ENCODE peak calls at places on chromosomes 4 and X, in five cellular contexts. One of them, this sample, is unnamed.

GRCh38 chr4:153427363-153428071 is 38.6 kb upstream of the TMEM131L start:
- DNase-seq in psoas muscle: no peak
- DNase-seq in ovary: no peak
- DNase-seq in thoracic aorta: no peak
- DNase-seq in tibial nerve: no peak
- DNase-seq in this sample: no peak

GRCh38 chr4:37685726-37686372 is 327 bp downstream of the RELL1 start:
- DNase-seq in ovary: peak; percentile 58
- DNase-seq in psoas muscle: peak; percentile 71
- DNase-seq in thoracic aorta: no peak
- DNase-seq in tibial nerve: peak; percentile 34
- DNase-seq in this sample: peak; percentile 53

GRCh38 chrX:63713510-63713909 is 71.5 kb downstream of the ARHGEF9 start:
- DNase-seq in psoas muscle: no peak
- DNase-seq in tibial nerve: no peak
- DNase-seq in ovary: no peak
- DNase-seq in thoracic aorta: no peak
- DNase-seq in this sample: no peak

GRCh38 chr4:73421708-73422457 is 14.1 kb upstream of the AFP start:
- DNase-seq in thoracic aorta: no peak
- DNase-seq in ovary: no peak
- DNase-seq in psoas muscle: no peak
- DNase-seq in tibial nerve: no peak
- DNase-seq in this sample: no peak

GRCh38 chrX:107207089-107207488 is 678 bp downstream of the DNAAF6 start:
- DNase-seq in tibial nerve: no peak
- DNase-seq in thoracic aorta: no peak
- DNase-seq in ovary: no peak
- DNase-seq in psoas muscle: no peak
- DNase-seq in this sample: no peak

GRCh38 chr4:145230726-145231125 is 50.3 kb upstream of the OTUD4 start:
- DNase-seq in thoracic aorta: no peak
- DNase-seq in tibial nerve: no peak
- DNase-seq in ovary: no peak
- DNase-seq in psoas muscle: no peak
- DNase-seq in this sample: no peak

GRCh38 chr4:151227731-151228130 is 49.2 kb upstream of the PRSS48 start:
- DNase-seq in psoas muscle: peak; percentile 59
- DNase-seq in tibial nerve: peak; percentile 66
- DNase-seq in ovary: peak; percentile 54
- DNase-seq in thoracic aorta: peak; percentile 15
- DNase-seq in this sample: no peak

GRCh38 chr4:156528216-156528615 is 443.4 kb downstream of the PDGFC start:
- DNase-seq in ovary: no peak
- DNase-seq in tibial nerve: no peak
- DNase-seq in thoracic aorta: no peak
- DNase-seq in psoas muscle: no peak
- DNase-seq in this sample: no peak

GRCh38 chrX:106415276-106415895 is 196.4 kb upstream of the RADX start:
- DNase-seq in psoas muscle: no peak
- DNase-seq in thoracic aorta: no peak
- DNase-seq in tibial nerve: no peak
- DNase-seq in ovary: no peak
- DNase-seq in this sample: peak; percentile 23

GRCh38 chrX:7435822-7436221 is 287.9 kb upstream of the PUDP start:
- DNase-seq in thoracic aorta: no peak
- DNase-seq in ovary: no peak
- DNase-seq in psoas muscle: no peak
- DNase-seq in tibial nerve: no peak
- DNase-seq in this sample: no peak

GRCh38 chr4:87865960-87866598 is 33.3 kb downstream of the MEPE start:
- DNase-seq in ovary: no peak
- DNase-seq in psoas muscle: no peak
- DNase-seq in tibial nerve: no peak
- DNase-seq in thoracic aorta: no peak
- DNase-seq in this sample: no peak

GRCh38 chr4:87862236-87862635 is 29.5 kb downstream of the MEPE start:
- DNase-seq in tibial nerve: no peak
- DNase-seq in psoas muscle: no peak
- DNase-seq in thoracic aorta: no peak
- DNase-seq in ovary: no peak
- DNase-seq in this sample: no peak

GRCh38 chr4:87864321-87864720 is 31.6 kb downstream of the MEPE start:
- DNase-seq in ovary: no peak
- DNase-seq in thoracic aorta: no peak
- DNase-seq in psoas muscle: no peak
- DNase-seq in tibial nerve: no peak
- DNase-seq in this sample: no peak

GRCh38 chr4:87863486-87863885 is 30.7 kb downstream of the MEPE start:
- DNase-seq in thoracic aorta: no peak
- DNase-seq in ovary: no peak
- DNase-seq in psoas muscle: no peak
- DNase-seq in tibial nerve: no peak
- DNase-seq in this sample: no peak

DNA sequence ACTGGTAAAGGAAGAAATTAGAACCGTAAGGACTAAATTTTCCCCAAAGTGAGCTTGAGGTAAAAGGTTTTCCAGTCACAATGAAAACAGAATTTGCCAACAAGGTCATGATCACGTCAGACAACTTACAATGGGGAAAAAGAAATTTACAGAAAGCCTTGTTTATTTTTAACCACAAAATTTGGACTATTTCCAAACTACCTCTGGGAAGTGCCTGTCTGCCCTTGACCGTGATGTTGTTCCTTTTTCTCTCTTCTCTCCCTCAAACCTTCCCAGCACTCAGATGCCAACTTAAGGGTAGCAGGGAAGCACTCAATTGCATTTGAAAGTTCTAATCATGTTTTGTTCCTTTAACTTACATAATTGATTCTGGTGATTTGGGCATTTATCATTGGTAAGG is 32.5 kb downstream of the MEPE start:
- DNase-seq in thoracic aorta: no peak
- DNase-seq in psoas muscle: no peak
- DNase-seq in ovary: no peak
- DNase-seq in tibial nerve: no peak
- DNase-seq in this sample: no peak
- H3K4me1 ChIP-seq in thoracic aorta: no peaks in the 10 kb centered on the region
- H3K4me1 ChIP-seq in psoas muscle: peaks cover 3% of the 10 kb centered on the region
- H3K4me1 ChIP-seq in ovary: no peaks in the 10 kb centered on the region
- H3K4me1 ChIP-seq in tibial nerve: no peaks in the 10 kb centered on the region
- H3K4me1 ChIP-seq in this sample: no peaks in the 10 kb centered on the region

GRCh38 chr4:177236889-177237288 is 72.8 kb upstream of the NEIL3 start:
- DNase-seq in psoas muscle: no peak
- DNase-seq in ovary: no peak
- DNase-seq in thoracic aorta: no peak
- DNase-seq in tibial nerve: no peak
- DNase-seq in this sample: no peak

GRCh38 chr4:177239475-177239874 is 70.2 kb upstream of the NEIL3 start:
- DNase-seq in ovary: no peak
- DNase-seq in psoas muscle: no peak
- DNase-seq in tibial nerve: no peak
- DNase-seq in thoracic aorta: no peak
- DNase-seq in this sample: no peak

GRCh38 chr4:177237291-177237690 is 72.4 kb upstream of the NEIL3 start:
- DNase-seq in tibial nerve: no peak
- DNase-seq in thoracic aorta: no peak
- DNase-seq in psoas muscle: no peak
- DNase-seq in ovary: no peak
- DNase-seq in this sample: no peak

GRCh38 chr4:177242651-177243296 is 66.9 kb upstream of the NEIL3 start:
- DNase-seq in psoas muscle: no peak
- DNase-seq in ovary: no peak
- DNase-seq in thoracic aorta: no peak
- DNase-seq in tibial nerve: no peak
- DNase-seq in this sample: no peak

GRCh38 chr4:177239878-177240277 is 69.8 kb upstream of the NEIL3 start:
- DNase-seq in psoas muscle: no peak
- DNase-seq in tibial nerve: no peak
- DNase-seq in ovary: no peak
- DNase-seq in thoracic aorta: no peak
- DNase-seq in this sample: no peak
- TF ChIP-seq CTCF in psoas muscle: no peak
- TF ChIP-seq CTCF in tibial nerve: no peak
- TF ChIP-seq CTCF in ovary: no peak
- TF ChIP-seq CTCF in thoracic aorta: no peak
- TF ChIP-seq CTCF in this sample: no peak

GRCh38 chrX:19344661-19345060 is 934 bp downstream of the PDHA1 start:
- DNase-seq in psoas muscle: no peak
- DNase-seq in tibial nerve: no peak
- DNase-seq in ovary: no peak
- DNase-seq in thoracic aorta: no peak
- DNase-seq in this sample: no peak
- H3K27ac ChIP-seq in psoas muscle: peak overlapping the region; percentile 85
- H3K27ac ChIP-seq in tibial nerve: peak overlapping the region; percentile 91
- H3K27ac ChIP-seq in ovary: no peak overlapping the region
- H3K27ac ChIP-seq in thoracic aorta: no peak overlapping the region
- H3K27ac ChIP-seq in this sample: peak overlapping the region; percentile 54

GRCh38 chrX:11760958-11761357 is 2.9 kb downstream of the MSL3 start:
- DNase-seq in psoas muscle: no peak
- DNase-seq in tibial nerve: no peak
- DNase-seq in thoracic aorta: no peak
- DNase-seq in ovary: no peak
- DNase-seq in this sample: no peak
- H3K4me1 ChIP-seq in psoas muscle: peaks cover 9% of the 10 kb centered on the region
- H3K4me1 ChIP-seq in tibial nerve: no peaks in the 10 kb centered on the region
- H3K4me1 ChIP-seq in thoracic aorta: no peaks in the 10 kb centered on the region
- H3K4me1 ChIP-seq in ovary: no peaks in the 10 kb centered on the region
- H3K4me1 ChIP-seq in this sample: no peaks in the 10 kb centered on the region

GRCh38 chrX:134776844-134777370 is 118.6 kb upstream of the PLAC1 start:
- DNase-seq in tibial nerve: no peak
- DNase-seq in thoracic aorta: no peak
- DNase-seq in psoas muscle: no peak
- DNase-seq in ovary: no peak
- DNase-seq in this sample: no peak

GRCh38 chrX:134780908-134781307 is 122.6 kb upstream of the PLAC1 start:
- DNase-seq in psoas muscle: no peak
- DNase-seq in tibial nerve: no peak
- DNase-seq in thoracic aorta: no peak
- DNase-seq in ovary: no peak
- DNase-seq in this sample: no peak

GRCh38 chrX:134782796-134783195 is 124.5 kb upstream of the PLAC1 start:
- DNase-seq in ovary: no peak
- DNase-seq in psoas muscle: no peak
- DNase-seq in thoracic aorta: no peak
- DNase-seq in tibial nerve: no peak
- DNase-seq in this sample: no peak
- TF ChIP-seq CTCF in ovary: no peak
- TF ChIP-seq CTCF in psoas muscle: peak; percentile 60
- TF ChIP-seq CTCF in thoracic aorta: peak; percentile 40
- TF ChIP-seq CTCF in tibial nerve: peak; percentile 17
- TF ChIP-seq CTCF in this sample: peak; percentile 40

GRCh38 chr4:168712316-168712855 is 215.5 kb downstream of the PALLD start:
- DNase-seq in psoas muscle: no peak
- DNase-seq in ovary: no peak
- DNase-seq in thoracic aorta: no peak
- DNase-seq in tibial nerve: no peak
- DNase-seq in this sample: no peak
- H3K27ac ChIP-seq in psoas muscle: peak overlapping the region; percentile 38
- H3K27ac ChIP-seq in ovary: no peak overlapping the region
- H3K27ac ChIP-seq in thoracic aorta: peak overlapping the region; percentile 90
- H3K27ac ChIP-seq in tibial nerve: peak overlapping the region; percentile 50
- H3K27ac ChIP-seq in this sample: no peak overlapping the region

DNA sequence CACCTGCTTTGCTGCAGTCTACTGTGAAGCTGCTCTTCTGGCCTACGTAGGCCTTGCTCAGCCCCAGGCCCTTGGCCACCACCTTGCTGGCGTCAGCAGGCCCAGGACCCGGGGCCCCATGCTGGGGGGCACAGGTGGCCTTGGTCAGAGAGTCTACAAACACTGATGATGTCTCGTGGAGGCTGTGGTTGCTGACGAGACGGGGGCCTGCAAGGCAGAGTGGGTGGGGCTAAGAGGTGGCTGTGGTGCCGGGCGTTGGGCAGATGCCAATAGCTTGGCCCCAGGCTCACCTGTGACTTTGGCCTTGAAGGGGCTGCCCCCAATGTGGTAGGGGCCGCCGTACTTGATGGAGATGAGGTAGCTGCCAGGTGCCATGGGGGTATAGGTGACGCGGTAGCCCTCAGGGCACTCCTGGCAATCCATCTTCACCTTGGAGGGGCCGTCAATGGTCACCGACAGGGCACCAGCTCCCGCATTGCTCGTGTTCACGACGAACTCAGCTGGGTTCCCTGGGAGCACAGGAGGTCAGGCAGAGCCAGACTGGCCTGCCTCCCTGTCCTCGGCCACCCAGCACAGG is 25.0 kb downstream of the FLNA start:
- DNase-seq in psoas muscle: peak; percentile 11
- DNase-seq in ovary: no peak
- DNase-seq in tibial nerve: no peak
- DNase-seq in thoracic aorta: no peak
- DNase-seq in this sample: no peak
- H3K4me1 ChIP-seq in psoas muscle: no peaks in the 10 kb centered on the region
- H3K4me1 ChIP-seq in ovary: no peaks in the 10 kb centered on the region
- H3K4me1 ChIP-seq in tibial nerve: no peaks in the 10 kb centered on the region
- H3K4me1 ChIP-seq in thoracic aorta: no peaks in the 10 kb centered on the region
- H3K4me1 ChIP-seq in this sample: peaks cover 8% of the 10 kb centered on the region

GRCh38 chrX:10457092-10457491 is 163.3 kb downstream of the MID1 start:
- DNase-seq in thoracic aorta: no peak
- DNase-seq in psoas muscle: no peak
- DNase-seq in ovary: no peak
- DNase-seq in tibial nerve: no peak
- DNase-seq in this sample: no peak

GRCh38 chrX:10450959-10451355 is 169.4 kb downstream of the MID1 start:
- DNase-seq in thoracic aorta: no peak
- DNase-seq in psoas muscle: no peak
- DNase-seq in tibial nerve: no peak
- DNase-seq in ovary: no peak
- DNase-seq in this sample: no peak

GRCh38 chrX:10450229-10450958 is 170.0 kb downstream of the MID1 start:
- DNase-seq in thoracic aorta: no peak
- DNase-seq in tibial nerve: no peak
- DNase-seq in psoas muscle: no peak
- DNase-seq in ovary: no peak
- DNase-seq in this sample: no peak

DNA sequence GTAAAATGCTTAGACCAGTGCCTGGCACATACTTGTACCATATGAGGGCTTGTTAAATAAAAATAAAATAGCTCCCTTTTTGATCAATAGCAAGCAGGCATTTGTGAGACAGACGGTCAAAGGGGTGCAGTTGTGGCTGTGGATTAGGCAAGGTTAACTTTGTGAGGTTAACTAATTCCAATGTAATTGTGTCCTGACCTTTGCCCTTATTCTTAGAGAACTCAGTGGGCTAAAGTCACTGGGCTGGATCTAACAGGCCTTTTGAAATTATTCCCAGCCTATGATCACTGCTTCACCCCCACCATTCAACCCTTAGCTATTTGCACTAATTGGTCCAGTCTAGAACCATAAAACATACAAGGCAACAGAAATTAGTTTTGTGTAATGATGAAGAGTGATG is 166.4 kb downstream of the MID1 start:
- DNase-seq in thoracic aorta: no peak
- DNase-seq in psoas muscle: no peak
- DNase-seq in tibial nerve: no peak
- DNase-seq in ovary: no peak
- DNase-seq in this sample: no peak
- TF ChIP-seq CTCF in thoracic aorta: no peak
- TF ChIP-seq CTCF in psoas muscle: no peak
- TF ChIP-seq CTCF in tibial nerve: no peak
- TF ChIP-seq CTCF in ovary: no peak
- TF ChIP-seq CTCF in this sample: no peak

This sample was measured in colonic mucosa.